ENCODE peak calls at places on chromosomes 13 and 19, in four cellular contexts. N, R, Y and K are unnamed samples.

GRCh38 chr19:42512743-42513304 is 15.5 kb downstream of the CEACAM1 start:
- DNase-seq in R (no peak), Y (peak), N (no peak), K (peak)

GRCh38 chr19:6971366-6971765 is 49.9 kb downstream of the MBD3L2B start:
- DNase-seq in N (no peak), Y (no peak), R (no peak), K (no peak)

GRCh38 chr13:25584975-25585374 is 213.2 kb downstream of the ATP8A2 start:
- DNase-seq in R (no peak), N (no peak), Y (no peak), K (no peak)

GRCh38 chr13:30862707-30863106 is 43.4 kb upstream of the MEDAG start:
- DNase-seq in Y (no peak), R (no peak), N (no peak), K (peak)

GRCh38 chr13:75760182-75760981 is 124.3 kb downstream of the LMO7 start:
- DNase-seq in R (no peak), N (peak), Y (no peak), K (no peak)

GRCh38 chr19:31528261-31528660 is 179.0 kb upstream of the TSHZ3 start:
- DNase-seq in R (no peak), Y (no peak), N (no peak), K (no peak)

GRCh38 chr13:43240278-43240677 is 216.9 kb downstream of the DNAJC15 start:
- DNase-seq in Y (peak), R (no peak), N (no peak), K (no peak)

GRCh38 chr13:83378901-83379300 is 503.4 kb downstream of the SLITRK1 start:
- DNase-seq in N (no peak), R (no peak), Y (no peak), K (no peak)

GRCh38 chr19:5247957-5248705 is 92.5 kb downstream of the PTPRS start:
- DNase-seq in N (no peak), R (no peak), Y (no peak), K (no peak)

GRCh38 chr19:50994129-50994528 is 7.3 kb downstream of the KLK8 start:
- DNase-seq in R (peak), N (no peak), Y (peak), K (no peak)

GRCh38 chr13:56752630-56753029 is 388.1 kb upstream of the PRR20A start:
- DNase-seq in Y (no peak), R (no peak), N (no peak), K (no peak)

GRCh38 chr13:45718063-45718462 is 15.9 kb downstream of the CBY2 start:
- DNase-seq in R (peak), N (peak), Y (no peak), K (no peak)

GRCh38 chr13:73967397-73968165 is 166.6 kb downstream of the KLF12 start:
- DNase-seq in N (no peak), Y (peak), R (no peak), K (no peak)

GRCh38 chr13:73972503-73972902 is 161.7 kb downstream of the KLF12 start:
- DNase-seq in Y (no peak), N (peak), R (no peak), K (no peak)

GRCh38 chr13:73970413-73971055 is 163.7 kb downstream of the KLF12 start:
- DNase-seq in N (no peak), Y (no peak), R (no peak), K (no peak)

GRCh38 chr13:73973156-73973555 is 161.0 kb downstream of the KLF12 start:
- DNase-seq in N (no peak), Y (no peak), R (no peak), K (no peak)

GRCh38 chr13:73971481-73971880 is 162.7 kb downstream of the KLF12 start:
- DNase-seq in N (no peak), Y (no peak), R (no peak), K (no peak)
- TF ChIP-seq ESRRA in N (no peak), Y (no peak), R (no peak), K (no peak)

DNA sequence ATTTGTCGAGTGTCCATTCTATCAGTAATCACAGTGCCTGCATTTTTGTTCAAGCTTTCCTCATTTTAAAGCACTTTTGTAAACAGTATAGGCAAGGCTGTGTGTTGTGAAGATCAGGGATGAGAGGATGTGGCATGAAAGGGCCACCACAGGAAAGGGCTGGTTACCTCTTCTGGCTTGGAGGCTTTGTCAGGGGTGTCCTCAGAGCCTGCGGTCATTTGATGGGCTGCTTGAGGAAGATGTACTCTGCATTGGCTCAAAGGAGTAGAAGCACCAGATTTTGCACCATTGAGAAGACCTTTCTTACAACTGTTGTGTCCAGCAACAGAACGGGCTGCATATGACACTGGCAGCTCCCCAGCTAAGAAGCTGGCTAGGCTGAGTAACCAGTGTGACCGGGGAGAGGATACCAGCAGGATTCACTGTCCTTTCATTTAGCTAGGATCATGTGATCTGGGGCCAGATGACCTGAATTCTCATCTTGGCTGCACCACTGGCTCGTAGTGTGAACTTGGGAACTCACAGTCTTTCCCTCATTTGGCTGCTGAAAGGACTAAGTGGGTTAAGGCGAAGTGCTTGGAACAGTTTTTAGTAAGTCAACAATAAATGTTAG is 380.2 kb downstream of the FGF9 start:
- DNase-seq in N (no peak), Y (no peak), R (no peak), K (no peak)
- TF ChIP-seq ATF2 in N (no peak), Y (no peak), R (no peak), K (no peak)

GRCh38 chr13:85261757-85262346 is 537.4 kb downstream of the SLITRK6 start:
- DNase-seq in R (no peak), Y (no peak), N (peak), K (no peak)
- TF ChIP-seq ESRRA in R (no peak), Y (no peak), N (no peak), K (no peak)

GRCh38 chr13:73677041-73677589 is 457.1 kb downstream of the KLF12 start:
- DNase-seq in R (no peak), N (no peak), Y (no peak), K (no peak)
- TF ChIP-seq ATF2 in R (no peak), N (no peak), Y (no peak), K (no peak)

GRCh38 chr13:78499802-78500201 is 103.5 kb downstream of the POU4F1 start:
- DNase-seq in R (no peak), Y (no peak), N (no peak), K (no peak)
- TF ChIP-seq ESRRA in R (no peak), Y (no peak), N (no peak), K (no peak)

GRCh38 chr19:44749318-44749717 is 810 bp downstream of the BCL3 start:
- DNase-seq in Y (no peak), N (no peak), R (no peak), K (no peak)

GRCh38 chr19:44746616-44746945 is 1.9 kb upstream of the BCL3 start:
- DNase-seq in R (no peak), N (no peak), Y (no peak), K (no peak)

GRCh38 chr19:44746946-44747738 is 1.4 kb upstream of the BCL3 start:
- DNase-seq in R (peak), N (peak), Y (peak), K (peak)

GRCh38 chr19:44748426-44749254 is at the start of gene BCL3:
- DNase-seq in N (no peak), Y (no peak), R (peak), K (no peak)

GRCh38 chr19:44747739-44748425 is 626 bp upstream of the BCL3 start:
- DNase-seq in Y (no peak), R (no peak), N (peak), K (no peak)
- TF ChIP-seq ATF2 in Y (no peak), R (no peak), N (no peak), K (no peak)

GRCh38 chr19:40908981-40909380 is 26.9 kb upstream of the CYP2A7 start:
- DNase-seq in N (no peak), Y (no peak), R (no peak), K (no peak)
- TF ChIP-seq ESRRA in N (no peak), Y (no peak), R (no peak), K (no peak)